ENCODE peak calls at places on chromosomes 1 and 21, in six cellular contexts. T is CD8-positive, alpha-beta T cell; W is effector memory CD4-positive, alpha-beta T cell; S is small intestine; R is NCI-H1048; G is H54. H is an unnamed sample.

GRCh38 chr1:52423771-52424170 is 19.4 kb downstream of the PRPF38A start:
- DNase-seq in G (no peak), T (peak; percentile 79), R (no peak), S (peak; percentile 27), W (peak; percentile 54), H (no peak)

GRCh38 chr1:179493323-179493722 is 82.4 kb downstream of the NPHS2 start:
- DNase-seq in G (no peak), T (no peak), W (no peak), R (no peak), S (no peak), H (no peak)

GRCh38 chr1:37930246-37931142 is 16.4 kb downstream of the INPP5B start:
- DNase-seq in G (no peak), W (no peak), R (no peak), T (peak; percentile 58), S (no peak), H (no peak)

GRCh38 chr1:197850042-197850441 is 52.4 kb upstream of the C1orf53 start:
- DNase-seq in R (no peak), S (no peak), T (no peak), W (no peak), G (no peak), H (no peak)

GRCh38 chr1:112614460-112615065 is 4.4 kb downstream of the ST7L start:
- DNase-seq in G (no peak), T (no peak), W (no peak), S (peak; percentile 35), R (no peak), H (no peak)

GRCh38 chr1:173202430-173203145 is 4.5 kb downstream of the TNFSF4 start:
- DNase-seq in R (peak; percentile 55), S (peak; percentile 51), G (peak; percentile 14), W (no peak), T (no peak), H (peak; percentile 54)

GRCh38 chr1:64038965-64039926 is 164.2 kb upstream of the UBE2U start:
- DNase-seq in G (peak; percentile 40), S (peak; percentile 22), R (no peak), T (no peak), W (no peak), H (peak; percentile 79)

GRCh38 chr1:55725378-55725777 is 510.2 kb upstream of the USP24 start:
- DNase-seq in T (no peak), W (no peak), S (no peak), R (no peak), G (no peak), H (no peak)

GRCh38 chr1:53578358-53578757 is 119.2 kb downstream of the DMRTB1 start:
- DNase-seq in R (no peak), W (no peak), S (no peak), G (no peak), T (no peak), H (no peak)

GRCh38 chr1:233544304-233544703 is 69.6 kb upstream of the KCNK1 start:
- DNase-seq in G (no peak), S (no peak), T (no peak), R (no peak), W (no peak), H (no peak)

GRCh38 chr1:3134378-3135072 is 65.5 kb downstream of the PRDM16 start:
- DNase-seq in W (no peak), G (no peak), R (no peak), T (no peak), S (no peak), H (no peak)

GRCh38 chr1:90122679-90123340 is 127.9 kb downstream of the ZNF326 start:
- DNase-seq in R (no peak), G (no peak), S (peak; percentile 18), W (no peak), T (no peak), H (no peak)

GRCh38 chr1:38071530-38072266 is 25.1 kb upstream of the POU3F1 start:
- DNase-seq in S (peak; percentile 11), W (no peak), G (peak; percentile 57), T (no peak), R (no peak), H (peak; percentile 51)

GRCh38 chr1:27031235-27032118 is 18.8 kb upstream of the TENT5B start:
- DNase-seq in R (no peak), G (peak; percentile 60), W (no peak), T (no peak), S (peak; percentile 71), H (peak; percentile 22)

GRCh38 chr1:244316407-244316806 is 135.3 kb downstream of the ADSS2 start:
- DNase-seq in R (no peak), G (no peak), W (no peak), S (no peak), T (no peak), H (no peak)

GRCh38 chr21:42164818-42165217 is 54.1 kb upstream of the ABCG1 start:
- DNase-seq in S (no peak), G (no peak), W (no peak), R (no peak), T (no peak), H (no peak)

GRCh38 chr1:26190373-26190987 is at the start of gene CATSPER4:
- DNase-seq in G (no peak), W (no peak), S (peak; percentile 10), T (no peak), R (no peak), H (peak; percentile 47)

GRCh38 chr1:197224160-197224559 is 43.9 kb upstream of the CRB1 start:
- DNase-seq in G (no peak), T (no peak), S (no peak), W (no peak), R (no peak), H (peak; percentile 37)

GRCh38 chr1:215192306-215192705 is 109.8 kb downstream of the KCNK2 start:
- DNase-seq in W (no peak), R (no peak), S (no peak), T (no peak), G (no peak), H (no peak)

GRCh38 chr1:51981555-51981954 is 8.9 kb downstream of the RAB3B start:
- DNase-seq in T (no peak), G (no peak), R (no peak), W (no peak), S (no peak), H (no peak)

GRCh38 chr1:208101661-208102431 is 142.3 kb downstream of the PLXNA2 start:
- DNase-seq in G (no peak), R (no peak), W (no peak), T (no peak), S (peak; percentile 89), H (no peak)

GRCh38 chr1:156006666-156007376 is 13.9 kb downstream of the SSR2 start:
- DNase-seq in R (no peak), W (no peak), T (no peak), S (no peak), G (no peak), H (peak; percentile 82)

GRCh38 chr1:42165511-42166210 is 1.1 kb upstream of the GUCA2A start:
- DNase-seq in W (no peak), S (peak; percentile 98), R (no peak), T (no peak), G (peak; percentile 86), H (peak; percentile 40)

H was measured in COLO829.